ENCODE peak calls at places on chromosomes 7 and 10, in six cellular contexts. K is AG09309; N is HFF-Myc; I is CD8-positive, alpha-beta T cell; M is sigmoid colon; R is T-helper 17 cell. L is an unnamed sample.

GRCh38 chr7:158702944-158703343 is 1.7 kb downstream of the NCAPG2 start:
- DNase-seq in R (no peak), I (no peak), N (no peak), M (no peak), K (no peak), L (no peak)

GRCh38 chr10:44197646-44198045 is 187.3 kb downstream of the CXCL12 start:
- DNase-seq in N (no peak), I (no peak), R (no peak), K (no peak), M (no peak), L (no peak)

GRCh38 chr7:2520131-2520807 is 695 bp downstream of the LFNG start:
- DNase-seq in I (no peak), K (no peak), M (no peak), R (no peak), N (no peak), L (no peak)

GRCh38 chr10:122051609-122052385 is 62.8 kb downstream of the TACC2 start:
- DNase-seq in R (no peak), K (peak; percentile 52), M (peak; percentile 80), I (no peak), N (peak; percentile 81), L (peak; percentile 38)

GRCh38 chr10:74651565-74651964 is 174.8 kb upstream of the KAT6B start:
- DNase-seq in I (no peak), N (no peak), K (no peak), R (no peak), M (no peak), L (no peak)

GRCh38 chr7:127821146-127821545 is 169.2 kb downstream of the SND1 start:
- DNase-seq in I (no peak), R (no peak), K (no peak), M (no peak), N (no peak), L (no peak)

GRCh38 chr10:1328951-1329614 is 272.9 kb downstream of the WDR37 start:
- DNase-seq in N (no peak), M (no peak), K (no peak), I (no peak), R (no peak), L (no peak)

GRCh38 chr10:127195041-127195506 is 1.3 kb downstream of the INSYN2A start:
- DNase-seq in M (no peak), N (no peak), I (no peak), R (no peak), K (no peak), L (no peak)

GRCh38 chr7:117086788-117087187 is 133.5 kb downstream of the ST7 start:
- DNase-seq in R (no peak), I (no peak), K (no peak), N (no peak), M (no peak), L (no peak)

GRCh38 chr10:94129393-94130130 is 135.8 kb downstream of the PLCE1 start:
- DNase-seq in N (no peak), R (no peak), I (no peak), M (no peak), K (peak; percentile 65), L (no peak)

GRCh38 chr10:72712136-72712535 is 20.2 kb downstream of the MCU start:
- DNase-seq in K (no peak), N (no peak), R (no peak), I (no peak), M (no peak), L (no peak)

GRCh38 chr7:143015102-143015501 is 11.8 kb downstream of the OR9A2 start:
- DNase-seq in M (no peak), N (no peak), I (no peak), K (no peak), R (no peak), L (no peak)

GRCh38 chr7:149729586-149729982 is 43.8 kb downstream of the ZNF467 start:
- DNase-seq in R (no peak), K (no peak), M (peak; percentile 25), N (no peak), I (no peak), L (no peak)

GRCh38 chr10:26524161-26524831 is 86.2 kb downstream of the APBB1IP start:
- DNase-seq in M (no peak), K (no peak), R (no peak), I (no peak), N (no peak), L (no peak)

GRCh38 chr7:101549734-101550133 is 79.4 kb downstream of the MYL10 start:
- DNase-seq in N (no peak), I (no peak), R (no peak), K (no peak), M (peak; percentile 32), L (no peak)

GRCh38 chr7:100034871-100035510 is 14.6 kb upstream of the ZSCAN21 start:
- DNase-seq in N (no peak), R (no peak), I (no peak), K (peak; percentile 73), M (no peak), L (no peak)

GRCh38 chr10:69912584-69912983 is 110.9 kb downstream of the COL13A1 start:
- DNase-seq in K (no peak), M (no peak), R (no peak), I (no peak), N (no peak), L (no peak)

GRCh38 chr10:101595591-101596433 is 7.7 kb downstream of the DPCD start:
- DNase-seq in K (peak; percentile 42), N (no peak), M (no peak), R (no peak), I (no peak), L (no peak)

GRCh38 chr7:144487906-144488305 is 84.4 kb upstream of the NOBOX start:
- DNase-seq in M (no peak), N (no peak), I (no peak), K (no peak), R (no peak), L (no peak)

L was measured in epithelial cell of proximal tubule.